ENCODE peak calls at places on chromosomes 12 and 14, in seven cellular contexts. O is GM23248, R is OCI-LY7, M is neural progenitor cell, P is HCT116, H is hepatocyte, F is SK-N-SH. Q is an unnamed sample.

GRCh38 chr14:80388980-80389711 is 177.8 kb upstream of the DIO2 start:
- DNase-seq in P (no peak), O (peak; percentile 89), H (no peak), R (no peak), F (no peak), M (no peak), Q (no peak)

GRCh38 chr12:6982532-6982931 is 11.8 kb downstream of the EMG1 start:
- DNase-seq in M (no peak), R (no peak), O (no peak), F (no peak), H (no peak), P (no peak), Q (peak; percentile 34)

GRCh38 chr12:123741937-123742572 is 20.0 kb upstream of the DNAH10 start:
- DNase-seq in H (no peak), M (no peak), F (no peak), R (no peak), O (no peak), P (no peak), Q (no peak)

GRCh38 chr12:13182881-13183280 is 13.6 kb upstream of the EMP1 start:
- DNase-seq in R (no peak), H (no peak), O (no peak), M (no peak), P (no peak), F (no peak), Q (no peak)

GRCh38 chr12:82638324-82638723 is 48.4 kb upstream of the TMTC2 start:
- DNase-seq in O (no peak), M (no peak), F (no peak), P (no peak), H (no peak), R (no peak), Q (no peak)

GRCh38 chr14:20652996-20653975 is 11.8 kb upstream of the OR6S1 start:
- DNase-seq in O (peak; percentile 52), P (peak; percentile 91), M (peak; percentile 85), F (no peak), H (peak; percentile 59), R (no peak), Q (peak; percentile 92)

GRCh38 chr12:79737875-79738718 is 47.3 kb upstream of the PAWR start:
- DNase-seq in P (peak; percentile 54), M (peak; percentile 74), F (peak; percentile 28), O (peak; percentile 60), H (peak; percentile 73), R (peak; percentile 71), Q (peak; percentile 76)

GRCh38 chr14:90534091-90534837 is 137.4 kb downstream of the CALM1 start:
- DNase-seq in H (no peak), F (no peak), O (peak; percentile 10), P (no peak), R (no peak), M (no peak), Q (no peak)

GRCh38 chr14:92690171-92691011 is 58.0 kb downstream of the LGMN start:
- DNase-seq in R (peak; percentile 28), F (peak; percentile 74), H (peak; percentile 77), O (peak; percentile 74), P (peak; percentile 59), M (no peak), Q (peak; percentile 33)

GRCh38 chr12:9347328-9348127 is 139.3 kb upstream of the PZP start:
- DNase-seq in R (no peak), P (peak; percentile 10), O (peak; percentile 65), M (no peak), H (no peak), F (no peak), Q (no peak)

GRCh38 chr12:113299619-113300237 is 35.2 kb downstream of the SLC8B1 start:
- DNase-seq in P (peak; percentile 79), H (peak; percentile 88), O (peak; percentile 91), F (peak; percentile 69), M (peak; percentile 68), R (no peak), Q (peak; percentile 53)

GRCh38 chr14:94112513-94113060 is 2.1 kb downstream of the IFI27 start:
- DNase-seq in M (no peak), F (no peak), P (no peak), O (peak; percentile 32), R (no peak), H (no peak), Q (no peak)

GRCh38 chr14:90846511-90846910 is 30.3 kb upstream of the TTC7B start:
- DNase-seq in F (no peak), M (no peak), O (peak; percentile 82), R (no peak), P (no peak), H (no peak), Q (no peak)

GRCh38 chr12:49232940-49233841 is 31.7 kb upstream of the TUBA1C start:
- DNase-seq in P (no peak), R (no peak), M (peak; percentile 92), H (peak; percentile 68), O (no peak), F (peak; percentile 64), Q (peak; percentile 77)

GRCh38 chr12:114888458-114888857 is 204.5 kb upstream of the TBX3 start:
- DNase-seq in M (no peak), R (no peak), H (no peak), F (no peak), O (peak; percentile 46), P (no peak), Q (no peak)

GRCh38 chr12:4015225-4016076 is 142.3 kb upstream of the PARP11 start:
- DNase-seq in F (no peak), R (no peak), H (peak; percentile 91), M (no peak), O (no peak), P (no peak), Q (no peak)

GRCh38 chr12:62117041-62117440 is 143.2 kb upstream of the USP15 start:
- DNase-seq in F (no peak), M (no peak), O (no peak), H (no peak), R (no peak), P (no peak), Q (no peak)

GRCh38 chr14:103607039-103607668 is 21.9 kb upstream of the KLC1 start:
- DNase-seq in R (peak; percentile 65), F (peak; percentile 87), M (peak; percentile 64), O (peak; percentile 87), H (peak; percentile 76), P (no peak), Q (peak; percentile 65)

GRCh38 chr12:77213316-77213715 is 147.9 kb upstream of the E2F7 start:
- DNase-seq in P (no peak), R (no peak), F (no peak), M (no peak), O (no peak), H (peak; percentile 25), Q (no peak)
- H2AFZ ChIP-seq in P (no peak overlapping the region), R (no peak overlapping the region), F (peak overlapping the region; percentile 7), M (peak overlapping the region; percentile 67), O (no peak overlapping the region), H (no peak overlapping the region), Q (peak overlapping the region; percentile 83)

DNA sequence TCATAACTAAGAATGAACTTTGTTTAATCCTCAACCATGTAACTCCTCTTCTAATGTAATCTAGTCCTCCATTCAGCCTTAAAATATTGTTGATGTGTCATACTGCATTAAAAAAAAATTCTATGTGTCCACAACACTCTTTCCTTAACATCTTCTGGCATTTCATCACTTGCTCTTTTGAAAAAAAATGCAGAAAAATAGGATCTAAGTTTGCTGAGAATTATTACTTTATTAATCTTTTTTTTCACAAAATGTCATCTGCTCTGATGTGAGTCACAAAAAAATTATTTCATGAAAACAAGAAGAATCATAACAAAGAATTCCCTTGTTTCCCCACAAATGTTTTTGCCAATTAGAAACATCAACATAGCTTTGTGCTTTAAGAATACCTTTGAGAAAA is 410.1 kb upstream of the MGAT4C start:
- DNase-seq in H (no peak), P (no peak), O (peak; percentile 15), R (no peak), F (no peak), M (no peak), Q (no peak)
- TF ChIP-seq EZH2phosphoT487 in H (no peak), P (no peak), O (no peak), R (no peak), F (no peak), M (no peak), Q (no peak)

GRCh38 chr12:130835011-130835410 is 4.0 kb downstream of the STX2 start:
- DNase-seq in H (no peak), M (no peak), R (no peak), F (no peak), O (no peak), P (no peak), Q (no peak)
- H3K4me1 ChIP-seq in H (peaks cover 30% of the 10 kb centered on the region), M (peaks cover 27% of the 10 kb centered on the region), R (peaks cover 20% of the 10 kb centered on the region), F (no peaks in the 10 kb centered on the region), O (peaks cover 17% of the 10 kb centered on the region), P (peaks cover 16% of the 10 kb centered on the region), Q (peaks cover 41% of the 10 kb centered on the region)

GRCh38 chr14:25945746-25946145 is 652.1 kb downstream of the NOVA1 start:
- DNase-seq in M (no peak), H (no peak), O (no peak), P (no peak), F (no peak), R (no peak), Q (no peak)

GRCh38 chr14:25943329-25943728 is 654.5 kb downstream of the NOVA1 start:
- DNase-seq in F (no peak), R (no peak), H (no peak), M (no peak), O (no peak), P (no peak), Q (peak; percentile 17)

GRCh38 chr14:25944020-25944419 is 653.8 kb downstream of the NOVA1 start:
- DNase-seq in O (no peak), H (no peak), M (peak; percentile 20), F (no peak), R (no peak), P (no peak), Q (no peak)

GRCh38 chr14:25942090-25942489 is 655.7 kb downstream of the NOVA1 start:
- DNase-seq in P (no peak), H (no peak), M (no peak), O (no peak), F (no peak), R (no peak), Q (no peak)
- H2AFZ ChIP-seq in P (no peak overlapping the region), H (no peak overlapping the region), M (no peak overlapping the region), O (no peak overlapping the region), F (no peak overlapping the region), R (no peak overlapping the region), Q (no peak overlapping the region)

GRCh38 chr12:88578274-88578673 is 2.0 kb downstream of the KITLG start:
- DNase-seq in R (no peak), M (peak; percentile 63), H (no peak), F (no peak), P (no peak), O (peak; percentile 56), Q (no peak)

GRCh38 chr12:88577537-88577936 is 2.7 kb downstream of the KITLG start:
- DNase-seq in R (no peak), O (peak; percentile 67), H (no peak), P (peak; percentile 43), F (no peak), M (no peak), Q (no peak)

GRCh38 chr12:88572785-88573565 is 7.3 kb downstream of the KITLG start:
- DNase-seq in M (no peak), P (no peak), H (no peak), F (no peak), O (peak; percentile 37), R (no peak), Q (peak; percentile 30)

GRCh38 chr12:88574278-88574677 is 6.0 kb downstream of the KITLG start:
- DNase-seq in H (no peak), P (no peak), M (no peak), O (peak; percentile 33), F (no peak), R (no peak), Q (no peak)

GRCh38 chr12:88575361-88575959 is 4.8 kb downstream of the KITLG start:
- DNase-seq in F (no peak), O (no peak), H (no peak), P (no peak), R (no peak), M (no peak), Q (no peak)
- TF ChIP-seq EZH2phosphoT487 in F (no peak), O (no peak), H (no peak), P (no peak), R (no peak), M (no peak), Q (no peak)